ENCODE peak calls at places on chromosome 13, in six cellular contexts. H is uterus; N is WERI-Rb-1; F is CD4-positive, alpha-beta T cell; O is breast epithelium; U is neural progenitor cell. E is an unnamed sample.

GRCh38 chr13:101424381-101425155 is 8.3 kb upstream of the NALCN start:
- DNase-seq in U (no peak), H (no peak), F (no peak), O (peak; percentile 54), N (no peak), E (no peak)

GRCh38 chr13:90867336-90867683 is 480.2 kb upstream of the MIR17HG start:
- DNase-seq in U (peak; percentile 81), O (peak; percentile 21), H (no peak), N (peak; percentile 91), F (no peak), E (peak; percentile 91)

GRCh38 chr13:59584902-59585670 is 578.6 kb downstream of the DIAPH3 start:
- DNase-seq in O (no peak), F (no peak), N (no peak), U (no peak), H (no peak), E (no peak)

GRCh38 chr13:87798536-87798935 is 127.4 kb downstream of the SLITRK5 start:
- DNase-seq in N (no peak), O (no peak), U (no peak), H (no peak), F (no peak), E (no peak)

GRCh38 chr13:42041017-42041683 is 7.3 kb upstream of the DGKH start:
- DNase-seq in N (peak; percentile 17), H (peak; percentile 39), O (peak; percentile 36), U (peak; percentile 68), F (peak; percentile 6), E (peak; percentile 81)

GRCh38 chr13:60134376-60134775 is 29.4 kb downstream of the DIAPH3 start:
- DNase-seq in F (no peak), H (no peak), O (no peak), N (no peak), U (peak; percentile 43), E (peak; percentile 69)

GRCh38 chr13:94702181-94703041 is 9.9 kb downstream of the SOX21 start:
- DNase-seq in H (no peak), U (peak; percentile 51), N (no peak), F (no peak), O (no peak), E (no peak)

GRCh38 chr13:109785141-109785891 is 1.1 kb downstream of the IRS2 start:
- DNase-seq in N (peak; percentile 78), U (peak; percentile 66), F (peak; percentile 55), O (peak; percentile 44), H (peak; percentile 43), E (peak; percentile 81)

GRCh38 chr13:90675129-90675528 is 672.4 kb upstream of the MIR17HG start:
- DNase-seq in U (no peak), O (no peak), N (no peak), H (no peak), F (no peak), E (no peak)

GRCh38 chr13:21616205-21616604 is 12.2 kb upstream of the MICU2 start:
- DNase-seq in H (no peak), F (no peak), O (no peak), U (no peak), N (no peak), E (no peak)

GRCh38 chr13:23350009-23350408 is 83.5 kb downstream of the SACS start:
- DNase-seq in F (no peak), O (no peak), N (no peak), H (no peak), U (no peak), E (no peak)

GRCh38 chr13:94291631-94292322 is 187.7 kb downstream of the DCT start:
- DNase-seq in F (no peak), H (no peak), N (no peak), U (no peak), O (no peak), E (no peak)

GRCh38 chr13:109500146-109500773 is 286.1 kb downstream of the IRS2 start:
- DNase-seq in N (peak; percentile 84), H (no peak), F (no peak), U (peak; percentile 43), O (no peak), E (peak; percentile 83)

GRCh38 chr13:93709511-93710244 is 483.1 kb downstream of the GPC6 start:
- DNase-seq in O (no peak), N (no peak), H (no peak), F (no peak), U (no peak), E (no peak)

GRCh38 chr13:22486490-22486889 is 694.3 kb upstream of the SGCG start:
- DNase-seq in N (no peak), H (no peak), F (no peak), O (no peak), U (no peak), E (no peak)

GRCh38 chr13:29474991-29475390 is 120.5 kb downstream of the SLC7A1 start:
- DNase-seq in F (no peak), U (no peak), O (no peak), H (no peak), N (no peak), E (no peak)

GRCh38 chr13:23960566-23961156 is 63.4 kb upstream of the C1QTNF9B start:
- DNase-seq in H (no peak), F (no peak), N (peak; percentile 75), U (peak; percentile 57), O (no peak), E (peak; percentile 65)

GRCh38 chr13:110352735-110353134 is 45.7 kb downstream of the COL4A2 start:
- DNase-seq in N (peak; percentile 36), F (no peak), U (no peak), O (no peak), H (no peak), E (peak; percentile 85)

DNA sequence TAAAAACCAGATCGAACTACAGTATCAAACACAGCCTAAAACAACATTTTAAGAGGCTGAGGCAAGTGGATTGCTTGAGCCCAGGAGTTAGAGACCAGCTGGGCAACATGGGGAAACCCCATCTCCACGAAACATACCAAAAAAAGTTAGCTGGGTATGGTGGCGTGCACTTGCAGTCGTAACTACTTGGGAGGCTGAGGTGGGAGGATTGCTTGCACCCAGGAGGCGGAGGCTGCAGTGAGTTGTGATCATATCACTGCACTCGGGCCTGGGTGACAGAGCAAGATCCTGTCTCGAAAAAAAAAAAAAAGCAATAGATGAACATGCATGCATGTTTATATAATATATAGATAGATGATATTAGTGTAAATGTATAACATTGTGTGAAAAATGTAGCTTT is 5.2 kb upstream of the MRPS31 start:
- DNase-seq in H (no peak), U (no peak), F (no peak), O (no peak), N (no peak), E (no peak)
- H3K27ac ChIP-seq in H (no peak overlapping the region), U (no peak overlapping the region), F (peak overlapping the region; percentile 71), O (no peak overlapping the region), N (no peak overlapping the region), E (no peak overlapping the region)

GRCh38 chr13:100068532-100068931 is 20.4 kb upstream of the PCCA start:
- DNase-seq in O (no peak), H (no peak), U (no peak), F (no peak), N (no peak), E (no peak)
- H3K27ac ChIP-seq in O (no peak overlapping the region), H (no peak overlapping the region), U (no peak overlapping the region), F (no peak overlapping the region), N (no peak overlapping the region), E (no peak overlapping the region)

DNA sequence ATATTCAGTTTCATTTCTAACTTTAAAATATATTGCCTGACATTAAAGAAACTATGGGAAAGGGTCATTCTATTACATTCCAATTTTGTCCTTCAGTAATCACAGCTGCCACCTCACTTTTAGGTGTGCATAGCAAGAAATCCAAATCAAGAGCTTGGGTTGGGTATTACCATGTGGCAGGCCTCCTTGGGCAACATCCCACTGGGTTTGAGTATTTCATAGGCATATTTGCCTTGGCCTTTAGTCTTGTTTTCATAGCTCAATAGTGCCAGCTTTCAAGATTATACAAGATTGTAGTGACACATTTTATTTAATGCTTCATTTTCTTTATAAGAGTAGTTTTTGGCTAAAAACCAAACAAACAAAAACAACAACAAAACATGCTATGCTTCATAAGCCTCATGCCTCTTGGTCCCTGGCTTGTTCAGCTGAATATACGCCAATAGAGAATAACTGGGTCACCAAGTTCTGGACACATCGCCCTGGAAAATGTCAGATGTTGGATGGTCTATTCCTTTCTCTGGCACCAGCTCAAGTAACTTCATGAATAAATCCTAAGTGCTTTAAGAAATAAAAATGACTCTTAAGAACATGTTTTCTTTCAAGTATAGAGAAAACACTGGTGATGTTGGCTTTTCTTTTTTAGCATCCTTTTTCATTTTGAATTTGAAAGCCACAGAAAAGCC is 167.5 kb upstream of the STARD13 start:
- DNase-seq in O (no peak), H (peak; percentile 70), F (no peak), U (no peak), N (no peak), E (no peak)
- H3K27ac ChIP-seq in O (no peak overlapping the region), H (peak overlapping the region; percentile 62), F (no peak overlapping the region), U (no peak overlapping the region), N (no peak overlapping the region), E (no peak overlapping the region)

DNA sequence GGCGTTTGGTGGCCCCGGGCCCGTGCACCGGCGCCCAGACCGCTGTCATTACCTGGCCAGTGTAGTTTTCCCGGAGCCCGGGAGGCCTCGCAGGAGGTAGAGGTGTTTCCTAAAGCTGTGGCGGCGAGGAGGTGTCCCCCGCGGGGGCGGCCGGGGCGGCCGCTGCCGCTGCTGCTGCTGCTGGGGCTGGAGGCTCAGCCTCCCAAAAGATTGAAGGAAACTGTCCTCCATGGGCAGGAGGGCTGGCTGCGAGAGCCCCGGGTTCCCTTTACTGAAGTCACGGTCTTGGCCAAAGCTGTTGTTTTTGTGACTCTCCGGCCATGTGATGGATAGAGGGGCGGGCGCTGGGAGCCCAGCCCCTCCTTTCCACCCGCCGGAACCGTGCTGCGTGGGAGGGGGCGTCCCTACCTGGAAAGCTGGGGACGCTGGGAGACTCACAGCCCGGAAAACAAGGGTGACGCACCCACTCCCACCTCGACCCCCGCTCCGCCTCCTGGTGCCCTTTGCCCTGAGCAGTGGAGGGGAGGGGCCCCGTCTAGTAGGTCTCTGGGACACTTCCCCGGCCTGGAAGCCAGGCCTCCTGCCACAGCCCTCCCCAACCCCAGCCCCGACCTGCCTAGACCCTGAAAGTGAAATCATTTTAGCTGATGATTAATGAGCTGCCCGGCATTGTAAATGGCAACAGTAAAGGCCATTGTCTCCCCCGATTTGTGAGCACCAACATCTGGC is at the start of gene N4BP2L1:
- DNase-seq in U (peak; percentile 25), N (peak; percentile 51), F (peak; percentile 83), H (peak; percentile 81), O (peak; percentile 83), E (peak; percentile 85)
- H3K27ac ChIP-seq in U (no peak within 1 kb of the TSS), N (peak within 1 kb of the TSS; percentile 47), F (peak within 1 kb of the TSS; percentile 91), H (peak within 1 kb of the TSS; percentile 96), O (peak within 1 kb of the TSS; percentile 97), E (peak within 1 kb of the TSS; percentile 68)

GRCh38 chr13:99044764-99045163 is 66.9 kb upstream of the DOCK9 start:
- DNase-seq in U (no peak), F (no peak), H (no peak), O (no peak), N (no peak), E (no peak)

GRCh38 chr13:99042851-99043250 is 65.0 kb upstream of the DOCK9 start:
- DNase-seq in U (no peak), N (peak; percentile 42), H (no peak), F (no peak), O (no peak), E (no peak)

GRCh38 chr13:99045396-99045795 is 67.5 kb upstream of the DOCK9 start:
- DNase-seq in F (no peak), N (no peak), O (no peak), U (no peak), H (no peak), E (no peak)

GRCh38 chr13:99043700-99044300 is 65.9 kb upstream of the DOCK9 start:
- DNase-seq in F (no peak), H (no peak), N (no peak), U (no peak), O (no peak), E (no peak)

DNA sequence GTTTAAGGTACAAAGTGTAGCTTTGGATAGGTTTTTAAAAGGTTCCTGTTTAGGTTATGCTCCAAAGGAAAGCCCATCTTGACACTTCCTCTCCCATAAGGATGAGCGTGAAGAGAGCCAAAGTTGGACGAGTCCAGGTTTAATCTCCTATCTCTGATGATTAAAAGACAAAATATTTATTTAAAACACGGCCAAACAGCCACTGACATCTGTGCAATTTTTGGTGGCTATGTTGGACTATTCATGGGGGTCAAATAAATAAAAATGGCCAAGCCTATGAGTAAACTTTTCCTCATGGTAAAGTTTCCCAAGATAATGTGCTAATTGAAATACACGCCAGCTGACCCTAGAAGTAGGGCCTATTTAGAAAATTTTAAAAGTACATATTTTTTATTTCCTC is 69.0 kb upstream of the DOCK9 start:
- DNase-seq in H (no peak), N (no peak), U (no peak), O (no peak), F (no peak), E (no peak)
- H3K27ac ChIP-seq in H (no peak overlapping the region), N (no peak overlapping the region), U (no peak overlapping the region), O (peak overlapping the region; percentile 84), F (peak overlapping the region; percentile 78), E (no peak overlapping the region)

E was measured in endodermal cell.